ENCODE peak calls at places on chromosome 22, in six cellular contexts. Q is cerebellar cortex; H is NCI-H1417; T is NCI-H345; I is amniotic stem cell; J is CD8-positive, alpha-beta memory T cell. K is an unnamed sample.
A peak's percentile ranks its signal among the peaks of the same experiment; 100 is the strongest.

GRCh38 chr22:29000225-29000556 is 61.4 kb downstream of the C22orf31 start:
- DNase-seq in H (no peak), I (no peak), Q (no peak), J (no peak), T (no peak), K (no peak)

GRCh38 chr22:42080287-42080686 is 787 bp downstream of the SMDT1 start:
- DNase-seq in Q (peak; percentile 69), H (peak; percentile 65), J (no peak), I (peak; percentile 5), T (peak; percentile 22), K (peak; percentile 37)

GRCh38 chr22:48919187-48919590 is 908.5 kb downstream of the BRD1 start:
- DNase-seq in Q (no peak), I (no peak), H (peak; percentile 3), J (no peak), T (peak; percentile 83), K (peak; percentile 2)

GRCh38 chr22:21444701-21445436 is 22.3 kb upstream of the TMEM191C start:
- DNase-seq in H (no peak), I (no peak), T (no peak), J (no peak), Q (no peak), K (no peak)

GRCh38 chr22:24005201-24005600 is at the start of gene GSTT4:
- DNase-seq in H (no peak), T (no peak), Q (peak; percentile 29), J (no peak), I (no peak), K (no peak)

GRCh38 chr22:29580200-29580810 is 608 bp downstream of the NIPSNAP1 start:
- DNase-seq in Q (no peak), T (no peak), J (no peak), H (no peak), I (no peak), K (no peak)

GRCh38 chr22:17537155-17537554 is 26.1 kb upstream of the SLC25A18 start:
- DNase-seq in H (no peak), T (no peak), J (no peak), I (no peak), Q (no peak), K (no peak)

GRCh38 chr22:47862394-47862793 is 1099.9 kb downstream of the TBC1D22A start:
- DNase-seq in H (no peak), J (no peak), T (no peak), Q (no peak), I (no peak), K (no peak)

GRCh38 chr22:42336527-42337227 is 66.2 kb upstream of the TCF20 start:
- DNase-seq in I (no peak), J (no peak), Q (no peak), H (no peak), T (no peak), K (no peak)

GRCh38 chr22:36368359-36368983 is 19.3 kb downstream of the MYH9 start:
- DNase-seq in I (peak; percentile 59), Q (no peak), H (no peak), J (no peak), T (no peak), K (no peak)

GRCh38 chr22:50309601-50309991 is 2.1 kb upstream of the PLXNB2 start:
- DNase-seq in H (no peak), J (no peak), Q (no peak), T (no peak), I (no peak), K (no peak)

GRCh38 chr22:39526736-39527171 is 5.8 kb downstream of the RPS19BP1 start:
- DNase-seq in J (no peak), T (no peak), Q (no peak), H (no peak), I (no peak), K (no peak)

GRCh38 chr22:36776722-36777121 is 803 bp upstream of the IFT27 start:
- DNase-seq in Q (no peak), I (no peak), T (no peak), J (no peak), H (no peak), K (no peak)

GRCh38 chr22:26679003-26679629 is 21.7 kb downstream of the MIAT start:
- DNase-seq in I (no peak), J (peak; percentile 52), H (peak; percentile 72), Q (peak; percentile 73), T (peak; percentile 48), K (peak; percentile 69)

GRCh38 chr22:33035276-33035863 is 22.8 kb downstream of the SYN3 start:
- DNase-seq in I (no peak), T (no peak), J (no peak), H (no peak), Q (no peak), K (no peak)

GRCh38 chr22:31241936-31242335 is 29.8 kb downstream of the LIMK2 start:
- DNase-seq in T (no peak), Q (no peak), I (no peak), J (no peak), H (no peak), K (no peak)

GRCh38 chr22:19877626-19878339 is 23.1 kb upstream of the GNB1L start:
- DNase-seq in Q (no peak), J (no peak), T (no peak), I (no peak), H (no peak), K (no peak)

GRCh38 chr22:42591987-42592386 is 22.7 kb downstream of the POLDIP3 start:
- DNase-seq in Q (no peak), T (no peak), J (no peak), H (no peak), I (no peak), K (no peak)